ENCODE peak calls at places on chromosomes 5 and 9, in six cellular contexts. N is upper lobe of left lung, U is HepG2, R is ovary, L is GM12878, B is esophagus muscularis mucosa. K is an unnamed sample.

GRCh38 chr5:8993031-8993430 is 552.8 kb downstream of the SEMA5A start:
- DNase-seq in N (no peak), U (no peak), R (no peak), L (no peak), B (no peak), K (no peak)

GRCh38 chr5:10332301-10332700 is 21.2 kb upstream of the MARCHF6 start:
- DNase-seq in N (no peak), U (no peak), R (peak; percentile 11), L (no peak), B (peak; percentile 89), K (no peak)

GRCh38 chr5:123438902-123439301 is 15.7 kb upstream of the CEP120 start:
- DNase-seq in N (no peak), U (no peak), R (no peak), L (no peak), B (no peak), K (peak; percentile 60)

GRCh38 chr5:131377785-131378325 is 114.0 kb downstream of the CDC42SE2 start:
- DNase-seq in N (no peak), U (no peak), R (no peak), L (no peak), B (no peak), K (no peak)

GRCh38 chr5:156375895-156376495 is 49.0 kb downstream of the SGCD start:
- DNase-seq in N (no peak), U (no peak), R (no peak), L (peak; percentile 28), B (no peak), K (no peak)

GRCh38 chr9:133788819-133789733 is 50.9 kb upstream of the SARDH start:
- DNase-seq in N (peak; percentile 87), U (peak; percentile 80), R (peak; percentile 42), L (no peak), B (no peak), K (peak; percentile 70)

GRCh38 chr9:98573749-98574278 is 134.9 kb downstream of the GABBR2 start:
- DNase-seq in N (no peak), U (no peak), R (no peak), L (no peak), B (no peak), K (no peak)

GRCh38 chr5:17118631-17119030 is 98.8 kb upstream of the BASP1 start:
- DNase-seq in N (no peak), U (peak; percentile 16), R (no peak), L (no peak), B (no peak), K (peak; percentile 50)

GRCh38 chr9:131594906-131595675 is 49.8 kb downstream of the PRRT1B start:
- DNase-seq in N (peak; percentile 57), U (peak; percentile 23), R (no peak), L (no peak), B (no peak), K (no peak)

GRCh38 chr5:14406554-14406849 is 175.1 kb upstream of the OTULINL start:
- DNase-seq in N (no peak), U (no peak), R (no peak), L (no peak), B (no peak), K (no peak)

GRCh38 chr9:128845186-128845931 is 15.8 kb upstream of the SPOUT1 start:
- DNase-seq in N (no peak), U (peak; percentile 50), R (no peak), L (no peak), B (no peak), K (no peak)

GRCh38 chr5:13930721-13931246 is 13.7 kb downstream of the DNAH5 start:
- DNase-seq in N (no peak), U (no peak), R (no peak), L (no peak), B (no peak), K (no peak)

GRCh38 chr5:154159343-154159742 is 31.2 kb upstream of the GALNT10 start:
- DNase-seq in N (no peak), U (no peak), R (no peak), L (no peak), B (no peak), K (no peak)

GRCh38 chr5:179294131-179294780 is 51.0 kb downstream of the ADAMTS2 start:
- DNase-seq in N (no peak), U (no peak), R (no peak), L (no peak), B (no peak), K (no peak)

GRCh38 chr5:143229426-143229895 is 174.0 kb downstream of the NR3C1 start:
- DNase-seq in N (no peak), U (no peak), R (no peak), L (no peak), B (no peak), K (no peak)

GRCh38 chr9:119221281-119221680 is 148.0 kb downstream of the BRINP1 start:
- DNase-seq in N (no peak), U (no peak), R (no peak), L (no peak), B (no peak), K (no peak)

GRCh38 chr5:34657550-34657921 is 1.4 kb downstream of the RAI14 start:
- DNase-seq in N (peak; percentile 44), U (peak; percentile 16), R (peak; percentile 29), L (no peak), B (no peak), K (peak; percentile 13)

GRCh38 chr9:137951107-137951506 is 73.5 kb downstream of the CACNA1B start:
- DNase-seq in N (no peak), U (no peak), R (no peak), L (no peak), B (no peak), K (no peak)

DNA sequence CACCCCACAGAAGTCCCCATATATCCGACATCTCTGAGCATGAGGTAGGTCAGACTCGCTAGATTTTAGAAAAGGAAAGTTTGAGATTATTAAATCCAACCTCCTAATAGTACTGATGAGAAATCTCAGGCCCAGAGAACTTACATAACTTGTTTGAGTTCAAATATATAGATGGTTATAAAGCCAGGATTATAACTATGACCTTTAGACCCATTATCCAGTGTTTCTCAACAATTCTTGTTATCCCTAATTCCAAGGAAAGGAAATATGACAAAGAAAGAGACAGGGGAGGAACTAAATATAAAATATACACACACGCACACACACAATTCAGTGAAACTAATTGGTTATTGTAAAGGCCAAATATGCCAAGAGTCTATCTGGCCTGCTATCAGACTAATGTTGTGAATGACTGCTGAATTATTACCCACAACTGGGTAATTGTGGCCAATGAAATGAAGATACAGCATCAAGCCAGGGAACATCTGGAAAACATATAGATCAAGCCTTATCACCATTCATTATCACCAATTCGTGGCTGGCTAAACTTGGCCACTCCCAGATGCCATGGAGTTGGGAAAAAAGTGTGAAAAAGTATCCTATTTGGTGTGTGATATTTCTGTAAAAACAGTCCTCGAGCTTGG is 248.4 kb downstream of the PRELID2 start:
- DNase-seq in N (no peak), U (no peak), R (no peak), L (no peak), B (no peak), K (no peak)
- H3K4me3 ChIP-seq in N (no peak overlapping the region), U (no peak overlapping the region), R (no peak overlapping the region), L (no peak overlapping the region), B (no peak overlapping the region), K (no peak overlapping the region)

DNA sequence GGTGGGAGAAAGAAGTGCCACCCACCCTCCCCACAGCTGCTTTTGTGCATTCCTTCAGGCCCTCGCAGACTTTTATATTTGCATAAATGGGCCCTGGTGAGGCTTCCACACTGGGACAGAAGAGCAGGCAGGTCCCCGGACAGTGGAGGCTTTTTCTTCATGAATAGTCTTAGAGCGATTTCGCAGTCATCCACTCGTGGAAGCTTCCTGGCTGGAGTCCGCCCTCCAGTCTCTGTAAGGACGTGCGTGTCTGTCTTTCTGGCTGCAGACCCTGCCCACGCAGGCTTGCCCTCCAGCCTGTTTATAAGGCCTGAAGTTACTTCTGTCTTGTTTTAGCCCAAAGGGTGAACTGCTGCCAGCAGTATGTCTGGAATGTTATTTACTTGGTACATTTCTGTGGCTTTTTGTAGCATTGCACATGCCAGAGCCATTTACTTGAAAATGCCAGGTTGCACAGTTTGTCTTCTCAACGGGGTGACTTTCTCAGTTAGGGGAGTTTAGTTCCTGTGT is 195.7 kb downstream of the AOPEP start:
- DNase-seq in N (no peak), U (peak; percentile 91), R (no peak), L (no peak), B (no peak), K (no peak)
- TF ChIP-seq EP300 in N (no peak), U (peak; percentile 60), R (no peak), L (no peak), B (no peak), K (no peak)

GRCh38 chr5:58793888-58794287 is 211.0 kb downstream of the RAB3C start:
- DNase-seq in N (no peak), U (no peak), R (no peak), L (no peak), B (no peak), K (no peak)
- TF ChIP-seq POLR2A in N (no peak), U (no peak), R (no peak), L (no peak), B (no peak), K (no peak)

DNA sequence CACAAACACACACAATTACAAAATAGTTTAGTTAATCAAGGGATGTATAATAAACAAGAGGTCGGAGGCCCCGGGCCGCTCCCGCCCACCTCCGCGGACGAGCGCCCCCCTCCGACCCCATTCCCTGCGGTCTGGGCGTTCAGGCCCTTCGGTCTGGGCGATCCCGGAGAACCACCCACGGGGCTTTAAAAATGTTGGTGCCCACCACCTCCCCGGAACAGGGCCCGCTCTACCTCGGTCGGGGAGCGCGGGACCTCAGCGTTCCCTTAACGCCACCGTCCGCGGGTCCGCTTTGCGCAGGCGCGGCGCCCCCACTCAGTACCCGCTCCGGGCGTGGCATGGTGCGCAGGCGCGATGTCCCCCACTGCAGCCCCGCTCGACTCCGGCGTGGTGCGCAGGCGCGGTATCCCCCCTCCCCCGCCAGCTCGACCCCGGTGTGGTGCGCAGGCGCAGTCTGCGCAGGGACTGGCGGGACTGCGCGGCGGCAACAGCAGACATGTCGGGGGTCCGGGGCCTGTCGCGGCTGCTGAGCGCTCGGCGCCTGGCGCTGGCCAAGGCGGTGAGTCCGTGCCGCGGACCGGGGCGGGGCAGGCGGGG is at the start of the genes CCDC127 and SDHA:
- DNase-seq in N (peak; percentile 100), U (peak; percentile 87), R (peak; percentile 97), L (peak; percentile 86), B (peak; percentile 98), K (peak; percentile 98)
- H3K4me3 ChIP-seq in N (peak within 1 kb of the TSS; percentile 99), U (peak within 1 kb of the TSS; percentile 93), R (peak within 1 kb of the TSS; percentile 94), L (peak within 1 kb of the TSS; percentile 98), B (peak within 1 kb of the TSS; percentile 93), K (peak within 1 kb of the TSS; percentile 99)

GRCh38 chr9:6938447-6938846 is 180.7 kb downstream of the KDM4C start:
- DNase-seq in N (no peak), U (peak; percentile 36), R (no peak), L (no peak), B (no peak), K (no peak)

GRCh38 chr9:6937209-6937608 is 179.4 kb downstream of the KDM4C start:
- DNase-seq in N (no peak), U (no peak), R (no peak), L (no peak), B (no peak), K (no peak)

GRCh38 chr9:6942406-6942805 is 184.6 kb downstream of the KDM4C start:
- DNase-seq in N (no peak), U (no peak), R (no peak), L (no peak), B (no peak), K (no peak)

GRCh38 chr9:6941527-6941926 is 183.8 kb downstream of the KDM4C start:
- DNase-seq in N (no peak), U (no peak), R (no peak), L (no peak), B (no peak), K (no peak)

GRCh38 chr9:6938873-6939272 is 181.1 kb downstream of the KDM4C start:
- DNase-seq in N (no peak), U (no peak), R (no peak), L (no peak), B (no peak), K (no peak)
- TF ChIP-seq EP300 in N (no peak), U (no peak), R (no peak), L (no peak), B (no peak), K (no peak)